ENCODE peak calls at places on chromosomes 11 and 22, in five cellular contexts. One of them, this sample, is unnamed.

GRCh38 chr11:11010624-11011127 is 152.8 kb upstream of the ZBED5 start:
- DNase-seq in neural crest cell: no peak
- DNase-seq in fibroblast of pulmonary artery: peak; percentile 18
- DNase-seq in ecto neural progenitor cell: peak; percentile 63
- DNase-seq in aorta: no peak
- DNase-seq in this sample: peak; percentile 7

GRCh38 chr11:45288395-45288794 is 2.3 kb upstream of the SYT13 start:
- DNase-seq in fibroblast of pulmonary artery: no peak
- DNase-seq in aorta: no peak
- DNase-seq in ecto neural progenitor cell: no peak
- DNase-seq in neural crest cell: no peak
- DNase-seq in this sample: no peak

GRCh38 chr11:62324738-62325556 is 12.3 kb upstream of the ASRGL1 start:
- DNase-seq in aorta: no peak
- DNase-seq in fibroblast of pulmonary artery: peak; percentile 58
- DNase-seq in ecto neural progenitor cell: peak; percentile 84
- DNase-seq in neural crest cell: peak; percentile 50
- DNase-seq in this sample: peak; percentile 67

GRCh38 chr11:10930224-10930960 is 72.5 kb upstream of the ZBED5 start:
- DNase-seq in aorta: no peak
- DNase-seq in neural crest cell: no peak
- DNase-seq in ecto neural progenitor cell: no peak
- DNase-seq in fibroblast of pulmonary artery: peak; percentile 39
- DNase-seq in this sample: no peak

GRCh38 chr11:44016546-44017442 is 31.0 kb upstream of the ACCSL start:
- DNase-seq in fibroblast of pulmonary artery: no peak
- DNase-seq in aorta: no peak
- DNase-seq in ecto neural progenitor cell: peak; percentile 34
- DNase-seq in neural crest cell: no peak
- DNase-seq in this sample: no peak

GRCh38 chr11:73404048-73404447 is 27.8 kb downstream of the RELT start:
- DNase-seq in aorta: peak; percentile 82
- DNase-seq in ecto neural progenitor cell: no peak
- DNase-seq in neural crest cell: peak; percentile 42
- DNase-seq in fibroblast of pulmonary artery: peak; percentile 72
- DNase-seq in this sample: no peak

GRCh38 chr11:46600162-46600561 is 6.3 kb upstream of the AMBRA1 start:
- DNase-seq in fibroblast of pulmonary artery: no peak
- DNase-seq in neural crest cell: no peak
- DNase-seq in ecto neural progenitor cell: no peak
- DNase-seq in aorta: no peak
- DNase-seq in this sample: no peak

GRCh38 chr11:118313242-118313641 is 8.7 kb downstream of the CD3E start:
- DNase-seq in neural crest cell: no peak
- DNase-seq in fibroblast of pulmonary artery: no peak
- DNase-seq in aorta: no peak
- DNase-seq in ecto neural progenitor cell: no peak
- DNase-seq in this sample: no peak

GRCh38 chr11:945986-946385 is 20.3 kb downstream of the AP2A2 start:
- DNase-seq in fibroblast of pulmonary artery: peak; percentile 51
- DNase-seq in ecto neural progenitor cell: peak; percentile 76
- DNase-seq in neural crest cell: peak; percentile 42
- DNase-seq in aorta: no peak
- DNase-seq in this sample: no peak

GRCh38 chr11:120068114-120068573 is 69.8 kb downstream of the TRIM29 start:
- DNase-seq in aorta: no peak
- DNase-seq in fibroblast of pulmonary artery: peak; percentile 48
- DNase-seq in neural crest cell: no peak
- DNase-seq in ecto neural progenitor cell: peak; percentile 41
- DNase-seq in this sample: peak; percentile 43

GRCh38 chr22:37241351-37242142 is 2.5 kb downstream of the RAC2 start:
- DNase-seq in ecto neural progenitor cell: no peak
- DNase-seq in neural crest cell: no peak
- DNase-seq in aorta: no peak
- DNase-seq in fibroblast of pulmonary artery: no peak
- DNase-seq in this sample: peak; percentile 61

GRCh38 chr22:36702832-36703210 is 731 bp downstream of the CACNG2 start:
- DNase-seq in aorta: no peak
- DNase-seq in neural crest cell: no peak
- DNase-seq in ecto neural progenitor cell: no peak
- DNase-seq in fibroblast of pulmonary artery: no peak
- DNase-seq in this sample: no peak

GRCh38 chr11:65206901-65207300 is 25.2 kb downstream of the CAPN1 start:
- DNase-seq in fibroblast of pulmonary artery: no peak
- DNase-seq in neural crest cell: no peak
- DNase-seq in aorta: no peak
- DNase-seq in ecto neural progenitor cell: peak; percentile 38
- DNase-seq in this sample: no peak

GRCh38 chr11:72649215-72649976 is 24.8 kb downstream of the PDE2A start:
- DNase-seq in aorta: no peak
- DNase-seq in ecto neural progenitor cell: no peak
- DNase-seq in fibroblast of pulmonary artery: no peak
- DNase-seq in neural crest cell: no peak
- DNase-seq in this sample: no peak

GRCh38 chr11:12074529-12075195 is 35.7 kb upstream of the MICAL2 start:
- DNase-seq in fibroblast of pulmonary artery: no peak
- DNase-seq in aorta: peak; percentile 42
- DNase-seq in neural crest cell: no peak
- DNase-seq in ecto neural progenitor cell: no peak
- DNase-seq in this sample: no peak

GRCh38 chr11:65552413-65552951 is 5.7 kb downstream of the LTBP3 start:
- DNase-seq in fibroblast of pulmonary artery: no peak
- DNase-seq in neural crest cell: no peak
- DNase-seq in ecto neural progenitor cell: no peak
- DNase-seq in aorta: no peak
- DNase-seq in this sample: no peak

GRCh38 chr11:48066881-48067800 is 86.8 kb downstream of the PTPRJ start:
- DNase-seq in ecto neural progenitor cell: no peak
- DNase-seq in neural crest cell: no peak
- DNase-seq in fibroblast of pulmonary artery: no peak
- DNase-seq in aorta: no peak
- DNase-seq in this sample: no peak

GRCh38 chr11:133362156-133362555 is 170.1 kb downstream of the OPCML start:
- DNase-seq in neural crest cell: no peak
- DNase-seq in fibroblast of pulmonary artery: no peak
- DNase-seq in aorta: no peak
- DNase-seq in ecto neural progenitor cell: no peak
- DNase-seq in this sample: no peak

GRCh38 chr11:57424802-57425564 is 1.9 kb downstream of the SLC43A3 start:
- DNase-seq in aorta: peak; percentile 86
- DNase-seq in fibroblast of pulmonary artery: peak; percentile 97
- DNase-seq in ecto neural progenitor cell: no peak
- DNase-seq in neural crest cell: no peak
- DNase-seq in this sample: peak; percentile 97

GRCh38 chr22:31631381-31631780 is 30.6 kb downstream of the PISD start:
- DNase-seq in ecto neural progenitor cell: no peak
- DNase-seq in aorta: no peak
- DNase-seq in fibroblast of pulmonary artery: no peak
- DNase-seq in neural crest cell: no peak
- DNase-seq in this sample: no peak

GRCh38 chr11:132456735-132457328 is 1075.5 kb downstream of the OPCML start:
- DNase-seq in fibroblast of pulmonary artery: no peak
- DNase-seq in aorta: no peak
- DNase-seq in ecto neural progenitor cell: no peak
- DNase-seq in neural crest cell: no peak
- DNase-seq in this sample: no peak

GRCh38 chr11:82978422-82979099 is 77.0 kb downstream of the DDIAS start:
- DNase-seq in fibroblast of pulmonary artery: peak; percentile 59
- DNase-seq in aorta: no peak
- DNase-seq in neural crest cell: no peak
- DNase-seq in ecto neural progenitor cell: no peak
- DNase-seq in this sample: peak; percentile 25

GRCh38 chr11:121575250-121575962 is 122.6 kb upstream of the SORL1-AS1 start:
- DNase-seq in fibroblast of pulmonary artery: peak; percentile 16
- DNase-seq in neural crest cell: no peak
- DNase-seq in ecto neural progenitor cell: no peak
- DNase-seq in aorta: peak; percentile 83
- DNase-seq in this sample: peak; percentile 75

GRCh38 chr11:114243461-114244372 is 52.5 kb upstream of the NNMT start:
- DNase-seq in aorta: no peak
- DNase-seq in ecto neural progenitor cell: no peak
- DNase-seq in fibroblast of pulmonary artery: no peak
- DNase-seq in neural crest cell: no peak
- DNase-seq in this sample: no peak

GRCh38 chr11:76721755-76722677 is 51.5 kb upstream of the LRRC32 start:
- DNase-seq in aorta: peak; percentile 95
- DNase-seq in ecto neural progenitor cell: peak; percentile 86
- DNase-seq in fibroblast of pulmonary artery: peak; percentile 84
- DNase-seq in neural crest cell: peak; percentile 89
- DNase-seq in this sample: peak; percentile 77

GRCh38 chr22:19001204-19001603 is 65.1 kb upstream of the PRODH start:
- DNase-seq in aorta: no peak
- DNase-seq in ecto neural progenitor cell: no peak
- DNase-seq in fibroblast of pulmonary artery: no peak
- DNase-seq in neural crest cell: no peak
- DNase-seq in this sample: no peak

GRCh38 chr22:48490513-48491411 is 1336.9 kb downstream of the BRD1 start:
- DNase-seq in fibroblast of pulmonary artery: no peak
- DNase-seq in neural crest cell: no peak
- DNase-seq in aorta: peak; percentile 67
- DNase-seq in ecto neural progenitor cell: peak; percentile 50
- DNase-seq in this sample: no peak

This sample was measured in GM12865.